ENCODE peak calls at places on chromosomes 5 and 9, in six cellular contexts. D is uterus, T is GM23248, E is stomach, H is pancreas, A is adrenal gland. O is an unnamed sample.

GRCh38 chr5:127705120-127705892 is 2.1 kb downstream of the CCDC192 start:
- DNase-seq in D (peak), T (peak), E (no peak), H (no peak), A (peak), O (no peak)

GRCh38 chr5:96924016-96924443 is 11.8 kb upstream of the LNPEP start:
- DNase-seq in D (no peak), T (no peak), E (no peak), H (no peak), A (no peak), O (no peak)

GRCh38 chr9:131259432-131259885 is 16.9 kb downstream of the FAM78A start:
- DNase-seq in D (no peak), T (no peak), E (no peak), H (no peak), A (no peak), O (no peak)

GRCh38 chr9:35718726-35719511 is 13.1 kb downstream of the TLN1 start:
- DNase-seq in D (no peak), T (peak), E (no peak), H (no peak), A (no peak), O (no peak)

GRCh38 chr5:40428129-40428528 is 251.6 kb upstream of the PTGER4 start:
- DNase-seq in D (no peak), T (peak), E (no peak), H (no peak), A (no peak), O (no peak)

GRCh38 chr9:95406114-95406513 is 88.6 kb upstream of the FANCC start:
- DNase-seq in D (peak), T (peak), E (no peak), H (no peak), A (no peak), O (no peak)

GRCh38 chr5:123156577-123157296 is 67.7 kb downstream of the PRDM6 start:
- DNase-seq in D (peak), T (peak), E (no peak), H (no peak), A (no peak), O (no peak)

GRCh38 chr5:171574374-171574773 is 154.9 kb downstream of the FGF18 start:
- DNase-seq in D (no peak), T (no peak), E (no peak), H (no peak), A (no peak), O (no peak)

GRCh38 chr9:120715331-120715924 is 1.2 kb upstream of the MEGF9 start:
- DNase-seq in D (peak), T (peak), E (no peak), H (no peak), A (peak), O (no peak)

GRCh38 chr5:73256012-73256411 is 83.0 kb downstream of the TMEM174 start:
- DNase-seq in D (no peak), T (no peak), E (no peak), H (no peak), A (no peak), O (no peak)

GRCh38 chr5:56095579-56096102 is 100.9 kb upstream of the IL6ST start:
- DNase-seq in D (no peak), T (no peak), E (no peak), H (no peak), A (no peak), O (no peak)

GRCh38 chr9:137339045-137339444 is 37.0 kb upstream of the NRARP start:
- DNase-seq in D (no peak), T (no peak), E (no peak), H (no peak), A (no peak), O (no peak)

GRCh38 chr5:176671399-176671798 is 24.1 kb downstream of the TSPAN17 start:
- DNase-seq in D (no peak), T (no peak), E (no peak), H (no peak), A (no peak), O (no peak)

GRCh38 chr9:123680382-123680781 is 249.5 kb downstream of the DENND1A start:
- DNase-seq in D (no peak), T (no peak), E (no peak), H (no peak), A (no peak), O (no peak)

GRCh38 chr5:113776832-113777525 is 263.5 kb downstream of the YTHDC2 start:
- DNase-seq in D (no peak), T (peak), E (peak), H (no peak), A (peak), O (no peak)

GRCh38 chr5:15995206-15996052 is 184.2 kb downstream of the MARCHF11 start:
- DNase-seq in D (no peak), T (peak), E (no peak), H (no peak), A (no peak), O (no peak)

GRCh38 chr5:141869514-141869913 is 8.7 kb downstream of the PCDH1 start:
- DNase-seq in D (no peak), T (peak), E (peak), H (no peak), A (peak), O (peak)

GRCh38 chr9:90659626-90660364 is 17.2 kb upstream of the DIRAS2 start:
- DNase-seq in D (no peak), T (peak), E (no peak), H (no peak), A (no peak), O (no peak)

GRCh38 chr5:148899993-148900392 is 73.6 kb downstream of the ADRB2 start:
- DNase-seq in D (no peak), T (no peak), E (no peak), H (no peak), A (no peak), O (no peak)

GRCh38 chr5:88646866-88647265 is 236.1 kb downstream of the MEF2C start:
- DNase-seq in D (no peak), T (no peak), E (no peak), H (no peak), A (no peak), O (no peak)

GRCh38 chr5:64784451-64785025 is 15.8 kb downstream of the CWC27 start:
- DNase-seq in D (peak), T (peak), E (peak), H (peak), A (peak), O (no peak)

GRCh38 chr5:151750121-151750520 is 8.3 kb downstream of the ATOX1 start:
- DNase-seq in D (no peak), T (no peak), E (no peak), H (no peak), A (no peak), O (no peak)
- H3K27ac ChIP-seq in D (peak), T (peak), E (no peak), H (peak), A (peak), O (peak)

GRCh38 chr9:112121633-112122032 is 53.5 kb downstream of the SUSD1 start:
- DNase-seq in D (no peak), T (no peak), E (no peak), H (no peak), A (no peak), O (no peak)

GRCh38 chr9:112119225-112120045 is 55.7 kb downstream of the SUSD1 start:
- DNase-seq in D (no peak), T (no peak), E (peak), H (peak), A (peak), O (no peak)

GRCh38 chr9:112124156-112124555 is 50.9 kb downstream of the SUSD1 start:
- DNase-seq in D (no peak), T (no peak), E (peak), H (peak), A (no peak), O (no peak)

GRCh38 chr9:112120046-112120373 is 55.1 kb downstream of the SUSD1 start:
- DNase-seq in D (no peak), T (no peak), E (no peak), H (no peak), A (no peak), O (no peak)

GRCh38 chr9:112120471-112120925 is 54.6 kb downstream of the SUSD1 start:
- DNase-seq in D (no peak), T (peak), E (no peak), H (no peak), A (no peak), O (no peak)
- H3K27ac ChIP-seq in D (no peak), T (no peak), E (peak), H (peak), A (peak), O (peak)

GRCh38 chr9:133931059-133931458 is 61.1 kb downstream of the VAV2 start:
- DNase-seq in D (no peak), T (no peak), E (no peak), H (no peak), A (no peak), O (no peak)

GRCh38 chr9:133932176-133932575 is 59.9 kb downstream of the VAV2 start:
- DNase-seq in D (no peak), T (no peak), E (no peak), H (no peak), A (no peak), O (no peak)

GRCh38 chr9:133934512-133935221 is 57.5 kb downstream of the VAV2 start:
- DNase-seq in D (no peak), T (no peak), E (no peak), H (no peak), A (no peak), O (no peak)

GRCh38 chr9:133933426-133934026 is 58.6 kb downstream of the VAV2 start:
- DNase-seq in D (no peak), T (no peak), E (no peak), H (no peak), A (no peak), O (no peak)

DNA sequence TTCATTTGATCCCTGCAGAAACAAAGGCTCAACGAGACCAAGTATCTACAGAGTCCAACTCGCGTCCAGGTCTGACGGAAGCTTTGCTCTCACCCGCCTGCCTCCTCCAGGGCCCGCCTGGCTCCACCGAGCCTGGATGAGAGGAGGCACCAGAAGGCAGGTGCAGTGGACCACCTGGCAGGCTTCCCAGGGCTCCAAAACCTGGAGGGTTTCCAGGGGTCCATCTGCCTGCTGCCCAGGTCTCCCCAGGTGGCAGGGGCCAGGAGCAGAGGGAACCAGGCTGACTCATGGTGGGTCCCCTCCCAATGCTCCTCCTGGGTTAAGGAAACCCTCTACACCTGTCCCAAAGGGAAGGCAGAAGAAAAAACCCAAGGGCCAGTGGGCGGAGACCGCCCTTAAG is 59.5 kb downstream of the VAV2 start:
- DNase-seq in D (no peak), T (no peak), E (no peak), H (no peak), A (no peak), O (no peak)
- H3K27ac ChIP-seq in D (no peak), T (no peak), E (no peak), H (peak), A (peak), O (peak)

DNA sequence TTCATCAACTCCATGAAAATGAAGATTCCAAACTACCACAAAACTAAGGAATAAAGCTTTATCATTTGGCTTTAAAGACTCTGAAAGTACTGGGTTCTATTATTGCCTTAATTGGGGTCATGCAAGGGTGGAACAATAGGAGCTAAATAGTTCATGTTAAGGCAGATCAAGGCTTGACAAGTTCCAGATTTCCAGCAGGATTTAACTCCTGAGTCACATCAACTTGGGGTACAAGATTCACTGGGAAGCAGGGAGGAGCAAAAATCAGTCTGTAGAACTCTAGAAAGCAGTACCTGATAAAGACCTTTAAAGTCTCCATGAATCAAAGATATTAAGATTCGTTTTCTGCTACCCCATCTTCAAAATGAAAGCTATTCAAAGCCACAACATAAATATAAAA is 41.9 kb upstream of the GLRX start:
- DNase-seq in D (no peak), T (no peak), E (no peak), H (no peak), A (no peak), O (no peak)
- H3K27ac ChIP-seq in D (no peak), T (peak), E (no peak), H (no peak), A (no peak), O (no peak)

GRCh38 chr5:175489693-175490443 is 11.5 kb downstream of the SFXN1 start:
- DNase-seq in D (no peak), T (no peak), E (no peak), H (no peak), A (no peak), O (no peak)

GRCh38 chr5:175494271-175495183 is 16.2 kb downstream of the SFXN1 start:
- DNase-seq in D (no peak), T (no peak), E (no peak), H (no peak), A (no peak), O (no peak)

GRCh38 chr5:175493260-175493659 is 14.9 kb downstream of the SFXN1 start:
- DNase-seq in D (no peak), T (no peak), E (no peak), H (no peak), A (no peak), O (no peak)

GRCh38 chr5:175491223-175491622 is 12.9 kb downstream of the SFXN1 start:
- DNase-seq in D (no peak), T (no peak), E (no peak), H (no peak), A (no peak), O (no peak)

GRCh38 chr5:175493726-175494125 is 15.4 kb downstream of the SFXN1 start:
- DNase-seq in D (no peak), T (no peak), E (no peak), H (no peak), A (no peak), O (no peak)
- H3K27ac ChIP-seq in D (no peak), T (no peak), E (no peak), H (no peak), A (no peak), O (no peak)